ENCODE peak calls at places on chromosome 5, in ten cellular contexts. C is esophagus squamous epithelium, Y is choroid plexus epithelial cell, E is pancreas, W is dorsolateral prefrontal cortex, B is lung, G is fibroblast of lung, H is brain microvascular endothelial cell, N is GM10248, K is GM06990. Z is an unnamed sample.

GRCh38 chr5:179284751-179285191 is 60.5 kb downstream of the ADAMTS2 start:
- DNase-seq in C (no peak), Y (no peak), E (no peak), W (no peak), B (no peak), G (peak; percentile 75), H (no peak), N (no peak), K (no peak), Z (no peak)

GRCh38 chr5:93593476-93594060 is 10.5 kb downstream of the NR2F1 start:
- DNase-seq in C (no peak), Y (peak; percentile 54), E (no peak), W (no peak), B (no peak), G (no peak), H (no peak), N (no peak), K (no peak), Z (no peak)

GRCh38 chr5:109692011-109692410 is 2.3 kb downstream of the MAN2A1 start:
- DNase-seq in C (no peak), Y (peak; percentile 76), E (no peak), W (no peak), B (no peak), G (peak; percentile 64), H (peak; percentile 15), N (no peak), K (peak; percentile 15), Z (peak; percentile 41)

GRCh38 chr5:9712506-9713285 is 82.5 kb upstream of the TAS2R1 start:
- DNase-seq in C (no peak), Y (peak; percentile 67), E (no peak), W (no peak), B (no peak), G (peak; percentile 78), H (peak; percentile 64), N (no peak), K (no peak), Z (no peak)

GRCh38 chr5:113606298-113607134 is 93.0 kb downstream of the YTHDC2 start:
- DNase-seq in C (no peak), Y (peak; percentile 79), E (no peak), W (no peak), B (peak; percentile 36), G (peak; percentile 67), H (peak; percentile 60), N (peak; percentile 32), K (no peak), Z (peak; percentile 47)

GRCh38 chr5:154709368-154710305 is 45.5 kb upstream of the LARP1 start:
- DNase-seq in C (no peak), Y (no peak), E (no peak), W (no peak), B (no peak), G (no peak), H (no peak), N (no peak), K (no peak), Z (no peak)

GRCh38 chr5:150295172-150295611 is 5.6 kb upstream of the CAMK2A start:
- DNase-seq in C (no peak), Y (peak; percentile 63), E (peak; percentile 50), W (no peak), B (no peak), G (peak; percentile 78), H (peak; percentile 47), N (no peak), K (no peak), Z (no peak)

GRCh38 chr5:73395274-73395673 is 53.3 kb downstream of the FOXD1 start:
- DNase-seq in C (no peak), Y (peak; percentile 27), E (no peak), W (no peak), B (no peak), G (no peak), H (no peak), N (no peak), K (no peak), Z (no peak)

GRCh38 chr5:78293856-78294249 is 645 bp downstream of the AP3B1 start:
- DNase-seq in C (no peak), Y (peak; percentile 25), E (no peak), W (no peak), B (no peak), G (peak; percentile 15), H (no peak), N (no peak), K (no peak), Z (no peak)

GRCh38 chr5:31397926-31398557 is 133.9 kb downstream of the DROSHA start:
- DNase-seq in C (no peak), Y (no peak), E (no peak), W (no peak), B (no peak), G (no peak), H (no peak), N (no peak), K (no peak), Z (no peak)

GRCh38 chr5:98962587-98962986 is 33.8 kb upstream of the CHD1 start:
- DNase-seq in C (no peak), Y (no peak), E (no peak), W (no peak), B (no peak), G (no peak), H (no peak), N (no peak), K (no peak), Z (no peak)

GRCh38 chr5:83711982-83712601 is 8.6 kb downstream of the HAPLN1 start:
- DNase-seq in C (no peak), Y (peak; percentile 70), E (no peak), W (no peak), B (no peak), G (peak; percentile 54), H (peak; percentile 53), N (peak; percentile 37), K (no peak), Z (peak; percentile 66)

GRCh38 chr5:6482735-6483134 is 34.1 kb downstream of the UBE2QL1 start:
- DNase-seq in C (no peak), Y (no peak), E (no peak), W (no peak), B (no peak), G (no peak), H (no peak), N (no peak), K (no peak), Z (no peak)
- TF ChIP-seq CTCF in C (no peak), Y (no peak), E (no peak), W (no peak), B (no peak), G (no peak), H (no peak), N (no peak), K (no peak), Z (no peak)

GRCh38 chr5:133029321-133029720 is 3.0 kb upstream of the ZCCHC10 start:
- DNase-seq in C (no peak), Y (no peak), E (no peak), W (no peak), B (no peak), G (no peak), H (no peak), N (no peak), K (no peak), Z (no peak)

GRCh38 chr5:133026664-133027153 is 360 bp upstream of the ZCCHC10 start:
- DNase-seq in C (no peak), Y (no peak), E (no peak), W (no peak), B (no peak), G (no peak), H (no peak), N (no peak), K (no peak), Z (no peak)

GRCh38 chr5:133030343-133031005 is 4.1 kb upstream of the ZCCHC10 start:
- DNase-seq in C (no peak), Y (no peak), E (no peak), W (no peak), B (no peak), G (no peak), H (no peak), N (no peak), K (no peak), Z (no peak)

DNA sequence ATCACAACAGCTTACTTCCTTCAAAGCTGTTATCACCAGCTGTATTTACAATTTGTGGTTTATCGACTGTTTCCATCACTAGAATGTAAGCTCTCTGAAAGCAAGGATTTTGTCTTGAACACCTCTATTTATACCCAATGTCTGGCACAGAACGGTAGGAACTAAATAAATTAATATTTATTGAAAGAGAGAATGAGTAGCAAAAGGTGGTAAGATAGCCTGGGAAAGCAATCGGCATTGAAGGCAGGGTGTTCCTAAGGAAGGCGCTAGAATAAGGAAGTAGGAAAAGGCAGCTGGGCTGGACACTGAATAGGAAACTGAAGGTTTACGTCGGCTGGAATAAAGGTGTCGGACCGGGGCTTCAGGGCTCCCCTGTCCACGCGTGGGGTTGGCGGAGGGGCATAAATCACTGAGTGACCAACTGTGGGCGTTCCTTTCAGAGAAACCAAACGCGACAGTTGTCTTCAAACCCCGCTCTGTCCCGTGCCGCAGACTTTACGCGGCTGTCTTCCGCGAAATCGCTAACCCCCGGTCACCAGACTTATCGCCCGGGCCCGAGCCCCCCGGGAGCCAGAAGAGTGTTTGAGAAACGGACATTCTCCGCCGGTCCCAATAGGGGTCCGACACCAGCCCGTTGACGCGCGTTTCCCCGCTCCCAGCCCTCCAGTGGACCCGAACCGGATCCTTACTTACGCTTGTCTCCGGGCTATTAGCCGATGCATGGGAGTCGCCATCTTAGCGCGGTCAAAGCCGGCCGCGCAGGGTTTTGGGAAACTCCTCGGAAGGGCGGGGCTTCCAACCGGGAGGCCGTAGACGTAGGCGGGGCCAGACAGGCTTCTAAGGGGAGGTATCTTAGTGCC is at the start of gene ZCCHC10:
- DNase-seq in C (peak; percentile 44), Y (peak; percentile 95), E (peak; percentile 90), W (peak; percentile 79), B (peak; percentile 93), G (peak; percentile 92), H (peak; percentile 88), N (peak; percentile 94), K (peak; percentile 91), Z (peak; percentile 94)
- TF ChIP-seq CTCF in C (no peak), Y (no peak), E (no peak), W (no peak), B (no peak), G (no peak), H (no peak), N (no peak), K (no peak), Z (no peak)

DNA sequence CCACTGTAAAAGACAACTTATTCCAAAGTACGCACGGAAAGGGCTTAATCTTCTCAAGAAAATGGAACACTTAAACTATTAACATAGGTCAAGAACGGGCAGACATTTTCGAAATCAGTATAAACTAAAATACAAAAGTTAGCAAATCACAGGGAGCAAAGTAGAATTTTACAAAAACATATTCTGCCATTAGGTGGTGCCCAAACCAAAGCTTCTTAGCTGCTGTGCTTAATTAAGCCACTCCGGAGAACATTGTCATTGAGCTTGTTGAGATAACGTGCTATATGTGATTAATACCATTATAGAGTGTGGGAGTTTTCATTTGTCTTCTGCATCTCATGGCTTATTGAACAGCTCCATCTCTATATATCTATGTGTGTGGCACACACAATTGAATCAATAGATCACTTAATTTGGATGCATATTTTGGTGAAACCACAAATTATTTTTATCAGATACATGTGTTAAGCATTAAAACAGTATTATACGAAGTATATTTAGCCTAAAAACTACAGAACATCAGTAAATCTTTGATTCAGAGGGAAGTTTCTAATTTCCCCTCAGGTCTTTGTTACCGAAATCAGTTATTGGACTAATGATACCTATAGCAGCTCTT is 23.4 kb downstream of the UBLCP1 start:
- DNase-seq in C (no peak), Y (peak; percentile 74), E (no peak), W (no peak), B (no peak), G (peak; percentile 69), H (no peak), N (no peak), K (no peak), Z (peak; percentile 35)
- TF ChIP-seq CTCF in C (no peak), Y (peak; percentile 66), E (no peak), W (peak; percentile 38), B (peak; percentile 18), G (peak; percentile 56), H (peak; percentile 55), N (peak; percentile 44), K (peak; percentile 37), Z (peak; percentile 36)

GRCh38 chr5:50352390-50352789 is 88.7 kb downstream of the EMB start:
- DNase-seq in C (no peak), Y (no peak), E (no peak), W (no peak), B (no peak), G (no peak), H (no peak), N (no peak), K (no peak), Z (no peak)
- TF ChIP-seq CTCF in C (no peak), Y (no peak), E (no peak), W (no peak), B (no peak), G (no peak), H (no peak), N (no peak), K (no peak), Z (no peak)

Z was measured in GM12865.